ENCODE peak calls at places on chromosomes 16 and 17, in six cellular contexts. One of them, this sample, is unnamed. For H3K9me3 and H3K36me3, the result is how much of the 10 kb centered on the place peaks cover.

GRCh38 chr17:58200024-58200633 is 7.6 kb downstream of the EPX start:
- DNase-seq in cardiac muscle cell: peak
- DNase-seq in Caco-2: peak
- DNase-seq in WERI-Rb-1: peak
- DNase-seq in CD4-positive, CD25-positive, alpha-beta regulatory T cell: peak
- DNase-seq in stomach: peak
- DNase-seq in this sample: peak

GRCh38 chr17:43671075-43671692 is 9.5 kb upstream of the MEOX1 start:
- DNase-seq in cardiac muscle cell: no peak
- DNase-seq in Caco-2: peak
- DNase-seq in WERI-Rb-1: no peak
- DNase-seq in CD4-positive, CD25-positive, alpha-beta regulatory T cell: no peak
- DNase-seq in stomach: no peak
- DNase-seq in this sample: no peak

GRCh38 chr17:6402258-6402657 is 32.7 kb downstream of the AIPL1 start:
- DNase-seq in cardiac muscle cell: no peak
- DNase-seq in Caco-2: no peak
- DNase-seq in WERI-Rb-1: no peak
- DNase-seq in CD4-positive, CD25-positive, alpha-beta regulatory T cell: no peak
- DNase-seq in stomach: no peak
- DNase-seq in this sample: no peak

GRCh38 chr17:21041753-21042433 is 918 bp downstream of the USP22 start:
- DNase-seq in cardiac muscle cell: peak
- DNase-seq in Caco-2: peak
- DNase-seq in WERI-Rb-1: peak
- DNase-seq in CD4-positive, CD25-positive, alpha-beta regulatory T cell: peak
- DNase-seq in stomach: peak
- DNase-seq in this sample: peak

GRCh38 chr17:21089145-21089544 is 37.6 kb upstream of the DHRS7B start:
- DNase-seq in cardiac muscle cell: no peak
- DNase-seq in Caco-2: no peak
- DNase-seq in WERI-Rb-1: no peak
- DNase-seq in CD4-positive, CD25-positive, alpha-beta regulatory T cell: no peak
- DNase-seq in stomach: no peak
- DNase-seq in this sample: no peak

GRCh38 chr17:34299918-34300600 is 14.5 kb downstream of the CCL11 start:
- DNase-seq in cardiac muscle cell: peak
- DNase-seq in Caco-2: no peak
- DNase-seq in WERI-Rb-1: no peak
- DNase-seq in CD4-positive, CD25-positive, alpha-beta regulatory T cell: no peak
- DNase-seq in stomach: no peak
- DNase-seq in this sample: no peak

GRCh38 chr16:89798832-89799370 is 17.5 kb downstream of the FANCA start:
- DNase-seq in cardiac muscle cell: peak
- DNase-seq in Caco-2: no peak
- DNase-seq in WERI-Rb-1: no peak
- DNase-seq in CD4-positive, CD25-positive, alpha-beta regulatory T cell: no peak
- DNase-seq in stomach: no peak
- DNase-seq in this sample: no peak

GRCh38 chr17:46772013-46772878 is 46.2 kb downstream of the WNT3 start:
- DNase-seq in cardiac muscle cell: no peak
- DNase-seq in Caco-2: peak
- DNase-seq in WERI-Rb-1: no peak
- DNase-seq in CD4-positive, CD25-positive, alpha-beta regulatory T cell: peak
- DNase-seq in stomach: peak
- DNase-seq in this sample: peak

GRCh38 chr17:52170963-52171572 is 12.6 kb upstream of the CA10 start:
- DNase-seq in cardiac muscle cell: peak
- DNase-seq in Caco-2: peak
- DNase-seq in WERI-Rb-1: peak
- DNase-seq in CD4-positive, CD25-positive, alpha-beta regulatory T cell: no peak
- DNase-seq in stomach: peak
- DNase-seq in this sample: no peak

GRCh38 chr16:59355704-59356103 is 621.6 kb upstream of the GOT2 start:
- DNase-seq in cardiac muscle cell: no peak
- DNase-seq in Caco-2: no peak
- DNase-seq in WERI-Rb-1: no peak
- DNase-seq in CD4-positive, CD25-positive, alpha-beta regulatory T cell: no peak
- DNase-seq in stomach: no peak
- DNase-seq in this sample: no peak

DNA sequence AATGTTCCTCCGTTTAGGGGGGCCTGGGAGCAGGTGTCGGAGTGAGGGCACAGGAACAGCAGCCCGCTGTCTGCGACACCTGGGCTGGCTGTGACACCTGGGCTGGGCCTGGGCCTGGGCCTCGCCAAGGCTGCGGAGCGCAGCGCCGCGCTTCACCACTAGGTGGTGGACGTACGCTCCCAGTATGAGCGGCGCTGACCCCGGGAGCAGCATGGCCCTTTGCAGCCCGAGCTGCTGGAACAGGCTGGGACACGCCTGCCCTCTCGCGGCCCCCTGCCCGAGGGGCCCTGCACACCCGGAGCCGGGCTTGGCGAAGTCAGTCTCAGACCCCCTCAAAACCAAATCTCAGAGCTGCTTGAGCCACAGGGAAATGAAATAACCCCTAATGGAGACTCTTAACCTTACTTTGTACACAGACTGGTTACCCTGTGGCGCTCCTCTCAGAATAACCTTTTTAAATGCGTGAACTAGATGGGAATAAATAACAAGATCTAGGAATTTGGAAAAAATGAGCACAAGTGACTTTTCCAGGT is 38.6 kb upstream of the FA2H start:
- DNase-seq in cardiac muscle cell: peak
- DNase-seq in Caco-2: peak
- DNase-seq in WERI-Rb-1: peak
- DNase-seq in CD4-positive, CD25-positive, alpha-beta regulatory T cell: peak
- DNase-seq in stomach: peak
- DNase-seq in this sample: peak
- H3K4me3 ChIP-seq in cardiac muscle cell: no peak
- H3K4me3 ChIP-seq in Caco-2: no peak
- H3K4me3 ChIP-seq in WERI-Rb-1: no peak
- H3K4me3 ChIP-seq in CD4-positive, CD25-positive, alpha-beta regulatory T cell: no peak
- H3K4me3 ChIP-seq in stomach: no peak
- H3K4me3 ChIP-seq in this sample: no peak

DNA sequence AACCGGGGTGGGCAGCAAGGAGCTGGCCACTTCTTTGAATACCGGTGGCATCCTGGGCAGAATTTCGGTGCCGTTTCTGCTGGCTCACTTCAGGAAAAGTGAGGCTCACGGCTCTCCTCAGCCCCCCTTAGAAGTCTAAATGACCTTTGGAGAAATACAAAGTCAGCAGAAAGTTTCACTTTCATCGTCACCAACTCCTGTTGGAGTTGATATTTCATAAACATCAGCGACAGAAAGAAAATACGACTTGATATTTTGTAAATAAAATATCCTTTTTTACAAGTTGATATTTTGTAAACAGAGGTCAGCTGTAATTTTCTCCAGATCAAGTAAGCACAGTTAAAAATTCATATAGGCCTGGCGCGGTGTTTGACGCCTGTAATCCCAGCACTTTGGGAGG is 781 bp downstream of the ZNF75A start:
- DNase-seq in cardiac muscle cell: no peak
- DNase-seq in Caco-2: no peak
- DNase-seq in WERI-Rb-1: no peak
- DNase-seq in CD4-positive, CD25-positive, alpha-beta regulatory T cell: no peak
- DNase-seq in stomach: no peak
- DNase-seq in this sample: no peak
- H3K9me3 ChIP-seq in cardiac muscle cell: under half
- H3K9me3 ChIP-seq in Caco-2: under half
- H3K9me3 ChIP-seq in WERI-Rb-1: under half
- H3K9me3 ChIP-seq in CD4-positive, CD25-positive, alpha-beta regulatory T cell: half or more
- H3K9me3 ChIP-seq in stomach: half or more
- H3K9me3 ChIP-seq in this sample: under half

GRCh38 chr16:47507701-47508100 is 46.6 kb downstream of the PHKB start:
- DNase-seq in cardiac muscle cell: no peak
- DNase-seq in Caco-2: no peak
- DNase-seq in WERI-Rb-1: no peak
- DNase-seq in CD4-positive, CD25-positive, alpha-beta regulatory T cell: no peak
- DNase-seq in stomach: no peak
- DNase-seq in this sample: no peak

GRCh38 chr16:47506800-47507199 is 45.7 kb downstream of the PHKB start:
- DNase-seq in cardiac muscle cell: no peak
- DNase-seq in Caco-2: no peak
- DNase-seq in WERI-Rb-1: no peak
- DNase-seq in CD4-positive, CD25-positive, alpha-beta regulatory T cell: no peak
- DNase-seq in stomach: no peak
- DNase-seq in this sample: no peak

GRCh38 chr16:47499700-47500264 is 38.7 kb downstream of the PHKB start:
- DNase-seq in cardiac muscle cell: no peak
- DNase-seq in Caco-2: peak
- DNase-seq in WERI-Rb-1: no peak
- DNase-seq in CD4-positive, CD25-positive, alpha-beta regulatory T cell: no peak
- DNase-seq in stomach: no peak
- DNase-seq in this sample: no peak

GRCh38 chr16:47503936-47504335 is 42.8 kb downstream of the PHKB start:
- DNase-seq in cardiac muscle cell: no peak
- DNase-seq in Caco-2: no peak
- DNase-seq in WERI-Rb-1: no peak
- DNase-seq in CD4-positive, CD25-positive, alpha-beta regulatory T cell: no peak
- DNase-seq in stomach: no peak
- DNase-seq in this sample: no peak

DNA sequence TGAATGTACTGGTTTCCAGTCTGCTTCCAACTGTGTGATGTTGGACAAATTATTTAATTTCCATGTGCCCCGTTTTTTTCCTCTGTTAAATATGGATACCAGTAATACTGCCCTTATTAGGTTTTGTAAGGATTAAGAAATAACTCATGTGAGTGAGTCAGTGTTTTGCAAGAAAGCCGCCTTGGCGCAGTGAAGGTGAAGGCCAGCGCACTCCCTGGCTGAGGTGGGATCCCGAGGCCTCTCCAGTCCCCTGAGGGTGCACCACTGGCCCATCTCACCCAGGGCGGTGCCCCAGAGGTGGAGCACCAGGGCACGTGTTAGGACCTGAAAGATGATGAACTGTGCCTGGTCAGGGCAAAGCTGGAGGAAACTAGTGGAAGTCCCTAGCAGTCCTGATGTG is 43.5 kb downstream of the PHKB start:
- DNase-seq in cardiac muscle cell: no peak
- DNase-seq in Caco-2: no peak
- DNase-seq in WERI-Rb-1: no peak
- DNase-seq in CD4-positive, CD25-positive, alpha-beta regulatory T cell: no peak
- DNase-seq in stomach: no peak
- DNase-seq in this sample: no peak
- H3K36me3 ChIP-seq in cardiac muscle cell: under half
- H3K36me3 ChIP-seq in Caco-2: under half
- H3K36me3 ChIP-seq in WERI-Rb-1: under half
- H3K36me3 ChIP-seq in CD4-positive, CD25-positive, alpha-beta regulatory T cell: half or more
- H3K36me3 ChIP-seq in stomach: under half
- H3K36me3 ChIP-seq in this sample: under half

GRCh38 chr16:86516618-86517003 is 6.3 kb downstream of the FOXF1 start:
- DNase-seq in cardiac muscle cell: peak
- DNase-seq in Caco-2: no peak
- DNase-seq in WERI-Rb-1: peak
- DNase-seq in CD4-positive, CD25-positive, alpha-beta regulatory T cell: no peak
- DNase-seq in stomach: no peak
- DNase-seq in this sample: no peak
- H3K4me3 ChIP-seq in cardiac muscle cell: no peak
- H3K4me3 ChIP-seq in Caco-2: no peak
- H3K4me3 ChIP-seq in WERI-Rb-1: no peak
- H3K4me3 ChIP-seq in CD4-positive, CD25-positive, alpha-beta regulatory T cell: no peak
- H3K4me3 ChIP-seq in stomach: peak
- H3K4me3 ChIP-seq in this sample: peak

DNA sequence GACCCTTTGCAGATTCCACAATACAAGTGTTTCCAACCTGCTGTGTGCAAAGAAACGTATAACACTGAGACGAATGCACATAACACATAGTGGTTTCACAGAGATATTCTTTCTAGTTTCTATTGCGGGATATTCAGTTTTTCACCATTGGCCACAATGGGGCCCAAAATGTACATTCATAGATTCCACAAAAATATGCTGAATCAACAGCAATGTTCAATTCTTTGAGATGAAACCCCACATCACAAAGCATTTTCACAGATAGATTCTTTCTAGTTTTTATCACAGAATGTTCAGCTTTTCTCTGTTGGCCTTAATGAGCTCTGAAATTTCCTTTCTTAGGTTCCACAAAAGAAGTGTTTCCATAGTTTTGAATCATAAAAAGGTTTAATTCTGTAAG is 2472.3 kb downstream of the TP53TG3F start:
- DNase-seq in cardiac muscle cell: no peak
- DNase-seq in Caco-2: no peak
- DNase-seq in WERI-Rb-1: no peak
- DNase-seq in CD4-positive, CD25-positive, alpha-beta regulatory T cell: no peak
- DNase-seq in stomach: no peak
- DNase-seq in this sample: no peak
- H3K9me3 ChIP-seq in cardiac muscle cell: under half
- H3K9me3 ChIP-seq in Caco-2: under half
- H3K9me3 ChIP-seq in WERI-Rb-1: under half
- H3K9me3 ChIP-seq in CD4-positive, CD25-positive, alpha-beta regulatory T cell: half or more
- H3K9me3 ChIP-seq in stomach: under half
- H3K9me3 ChIP-seq in this sample: under half

DNA sequence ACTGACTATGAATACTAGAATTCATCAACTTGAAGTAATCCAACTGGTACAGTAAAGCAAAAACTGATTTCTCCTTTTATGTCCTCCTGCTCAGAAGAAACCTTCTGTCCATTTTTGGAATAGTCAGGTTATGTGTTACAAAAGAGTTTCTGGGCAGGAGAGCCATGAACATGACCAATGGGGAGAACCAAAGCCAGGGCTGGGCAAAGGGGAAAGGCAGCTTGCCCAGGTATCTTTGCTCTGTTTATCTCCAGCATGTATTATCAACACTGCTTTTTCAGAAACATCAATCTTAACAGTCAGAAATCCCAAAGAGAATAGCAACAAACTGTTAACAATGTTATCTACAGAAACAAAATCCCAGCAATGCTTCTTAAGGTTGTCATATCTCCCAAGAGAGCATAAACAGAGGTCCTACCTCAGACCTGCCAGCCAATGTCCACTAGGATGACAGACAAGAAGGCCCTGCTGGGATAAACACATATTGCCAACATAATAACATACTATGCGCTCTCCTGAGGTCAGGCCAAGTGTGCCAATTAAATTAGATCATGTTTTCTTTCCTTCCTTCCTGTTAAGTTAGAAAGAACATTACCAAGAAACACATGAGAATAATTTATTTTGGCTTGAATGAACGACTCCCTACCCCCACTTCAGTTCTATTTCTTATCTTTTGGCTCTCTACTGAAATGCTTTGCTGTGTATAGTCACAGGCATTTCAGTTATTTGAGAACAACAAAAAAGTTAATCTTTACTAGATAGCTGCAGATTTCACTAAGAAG is 28.0 kb downstream of the BLMH start:
- DNase-seq in cardiac muscle cell: peak
- DNase-seq in Caco-2: peak
- DNase-seq in WERI-Rb-1: no peak
- DNase-seq in CD4-positive, CD25-positive, alpha-beta regulatory T cell: no peak
- DNase-seq in stomach: no peak
- DNase-seq in this sample: no peak
- H3K36me3 ChIP-seq in cardiac muscle cell: under half
- H3K36me3 ChIP-seq in Caco-2: under half
- H3K36me3 ChIP-seq in WERI-Rb-1: half or more
- H3K36me3 ChIP-seq in CD4-positive, CD25-positive, alpha-beta regulatory T cell: half or more
- H3K36me3 ChIP-seq in stomach: under half
- H3K36me3 ChIP-seq in this sample: under half

GRCh38 chr17:61144137-61144536 is 255.5 kb upstream of the TBX2 start:
- DNase-seq in cardiac muscle cell: peak
- DNase-seq in Caco-2: no peak
- DNase-seq in WERI-Rb-1: no peak
- DNase-seq in CD4-positive, CD25-positive, alpha-beta regulatory T cell: no peak
- DNase-seq in stomach: no peak
- DNase-seq in this sample: no peak
- H3K4me3 ChIP-seq in cardiac muscle cell: no peak
- H3K4me3 ChIP-seq in Caco-2: no peak
- H3K4me3 ChIP-seq in WERI-Rb-1: no peak
- H3K4me3 ChIP-seq in CD4-positive, CD25-positive, alpha-beta regulatory T cell: no peak
- H3K4me3 ChIP-seq in stomach: no peak
- H3K4me3 ChIP-seq in this sample: no peak